ENCODE peak calls at places on chromosomes 1 and 21, in nine cellular contexts. B is NCI-H2107; X is lung; R is substantia nigra; U is stimulated activated CD4-positive, alpha-beta T cell treated with anti-CD3 and anti-CD28 coated beads, Interleukin-4, amount 100 ng/mL, for 1 hour; M is T-helper 2 cell; N is stomach; G is kidney epithelial cell; I is ureter. Y is an unnamed sample.
A peak's percentile ranks its signal among the peaks of the same experiment; 100 is the strongest.

GRCh38 chr1:38114231-38114630 is 67.6 kb upstream of the POU3F1 start:
- DNase-seq in B (no peak), X (no peak), R (peak; percentile 67), U (no peak), M (no peak), N (peak; percentile 30), G (no peak), I (no peak), Y (no peak)

GRCh38 chr1:215636258-215636965 is 69.3 kb downstream of the KCTD3 start:
- DNase-seq in B (no peak), X (no peak), R (no peak), U (no peak), M (no peak), N (no peak), G (no peak), I (no peak), Y (no peak)

GRCh38 chr1:33169290-33170055 is 12.4 kb downstream of the TRIM62 start:
- DNase-seq in B (peak; percentile 56), X (no peak), R (peak; percentile 37), U (no peak), M (no peak), N (no peak), G (no peak), I (no peak), Y (no peak)

GRCh38 chr1:226995966-226996332 is 55.9 kb downstream of the COQ8A start:
- DNase-seq in B (no peak), X (no peak), R (no peak), U (no peak), M (no peak), N (no peak), G (no peak), I (no peak), Y (no peak)

GRCh38 chr21:25503981-25504380 is 103.3 kb downstream of the MRPL39 start:
- DNase-seq in B (no peak), X (no peak), R (no peak), U (no peak), M (no peak), N (no peak), G (no peak), I (no peak), Y (no peak)

GRCh38 chr1:113916974-113917373 is 11.8 kb downstream of the DCLRE1B start:
- DNase-seq in B (no peak), X (no peak), R (no peak), U (no peak), M (no peak), N (no peak), G (no peak), I (no peak), Y (no peak)

GRCh38 chr1:115300087-115300856 is 37.8 kb downstream of the NGF start:
- DNase-seq in B (no peak), X (no peak), R (no peak), U (no peak), M (no peak), N (no peak), G (no peak), I (no peak), Y (no peak)

GRCh38 chr21:32424674-32425073 is 12.2 kb downstream of the EVA1C start:
- DNase-seq in B (no peak), X (no peak), R (no peak), U (no peak), M (no peak), N (no peak), G (no peak), I (no peak), Y (no peak)